ENCODE peak calls at places on chromosomes 12 and 14, in five cellular contexts. Y is SK-N-SH, U is GM12878, C is K562, A is HepG2. L is an unnamed sample.

GRCh38 chr12:120101182-120101581 is 15.4 kb downstream of the RAB35 start:
- DNase-seq in Y (peak), A (no peak), C (no peak), U (no peak), L (no peak)

GRCh38 chr14:64942531-64943111 is at the start of gene GPX2:
- DNase-seq in A (peak), C (no peak), U (no peak), Y (no peak), L (no peak)

GRCh38 chr12:81167694-81168093 is 89.8 kb downstream of the ACSS3 start:
- DNase-seq in C (no peak), A (no peak), Y (no peak), U (no peak), L (no peak)

GRCh38 chr14:51006781-51007211 is 62.5 kb upstream of the PYGL start:
- DNase-seq in C (no peak), U (no peak), Y (peak), A (no peak), L (no peak)

GRCh38 chr12:110270125-110270962 is 10.7 kb upstream of the ATP2A2 start:
- DNase-seq in Y (peak), A (peak), U (no peak), C (peak), L (peak)

GRCh38 chr12:125110641-125111360 is 45.6 kb downstream of the AACS start:
- DNase-seq in U (no peak), C (no peak), A (no peak), Y (no peak), L (no peak)

GRCh38 chr12:116597886-116598285 is 38.7 kb downstream of the MAP1LC3B2 start:
- DNase-seq in C (no peak), A (no peak), Y (no peak), U (no peak), L (no peak)

GRCh38 chr12:39127401-39127800 is 222.0 kb upstream of the CPNE8 start:
- DNase-seq in A (peak), Y (no peak), U (no peak), C (no peak), L (peak)

GRCh38 chr12:23559268-23559753 is 390.2 kb downstream of the SOX5 start:
- DNase-seq in A (no peak), C (peak), Y (no peak), U (no peak), L (no peak)

GRCh38 chr12:47991592-47991991 is 12.7 kb downstream of the COL2A1 start:
- DNase-seq in Y (peak), C (no peak), U (no peak), A (no peak), L (no peak)

GRCh38 chr14:36293824-36294223 is 26.6 kb downstream of the MBIP start:
- DNase-seq in C (no peak), A (peak), U (no peak), Y (no peak), L (no peak)

GRCh38 chr12:88037770-88038169 is 8.6 kb upstream of the C12orf50 start:
- DNase-seq in U (no peak), C (no peak), Y (no peak), A (no peak), L (no peak)

GRCh38 chr12:67193705-67194104 is 75.5 kb upstream of the CAND1 start:
- DNase-seq in U (no peak), C (peak), A (peak), Y (no peak), L (peak)

GRCh38 chr14:95157987-95158712 is 821 bp upstream of the DICER1 start:
- DNase-seq in U (no peak), Y (no peak), A (peak), C (peak), L (peak)

GRCh38 chr14:104855532-104856090 is 9.5 kb upstream of the CEP170B start:
- DNase-seq in U (no peak), A (no peak), C (no peak), Y (peak), L (no peak)

DNA sequence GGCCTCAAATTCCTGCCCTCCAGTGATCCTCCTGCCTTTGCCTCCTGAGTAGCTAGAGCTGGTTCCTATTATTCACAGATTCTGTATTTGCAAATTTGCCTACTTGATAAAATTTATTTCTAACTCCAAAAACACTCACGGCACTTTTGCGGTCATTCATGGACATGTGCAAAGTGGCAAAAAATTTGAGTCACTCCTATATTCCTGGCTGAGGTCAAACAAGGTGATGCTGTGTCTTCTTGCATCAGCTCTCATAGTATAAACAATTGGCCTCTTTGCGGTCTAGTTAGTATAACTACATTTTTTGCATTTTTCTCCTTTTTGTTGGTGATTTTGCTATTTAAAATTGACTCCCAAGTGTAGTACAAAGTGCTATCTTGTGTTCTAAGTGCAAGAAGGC is 24.7 kb downstream of the ATF1 start:
- DNase-seq in A (peak), C (no peak), Y (no peak), U (no peak), L (no peak)
- TF ChIP-seq FOXM1 in A (no peak), C (no peak), Y (no peak), U (no peak), L (no peak)

DNA sequence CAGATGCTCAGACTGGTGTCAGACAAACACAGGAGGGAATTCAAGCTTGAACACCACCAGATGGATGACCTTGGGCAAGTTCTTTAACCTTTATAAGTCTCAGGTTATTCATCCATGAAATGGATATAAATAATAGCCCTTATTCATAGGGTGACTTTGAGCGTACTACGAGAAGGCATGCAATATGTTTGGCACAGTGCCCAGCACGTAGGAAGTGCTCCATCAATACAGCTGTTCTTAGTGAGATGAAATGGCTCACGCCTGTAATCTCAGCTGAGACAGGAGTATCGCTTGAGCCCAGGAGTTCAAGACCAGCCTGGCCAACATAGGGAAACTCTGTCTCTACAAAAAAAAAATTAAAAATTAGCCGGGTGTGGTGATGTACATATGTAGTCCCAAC is 84.8 kb upstream of the FICD start:
- DNase-seq in A (no peak), C (no peak), U (no peak), Y (no peak), L (no peak)
- TF ChIP-seq FOXM1 in A (no peak), C (no peak), U (no peak), Y (no peak), L (no peak)

GRCh38 chr12:132143328-132144071 is 619 bp downstream of the DDX51 start:
- DNase-seq in C (peak), Y (peak), U (no peak), A (no peak), L (peak)
- TF ChIP-seq FOXM1 in C (no peak), Y (no peak), U (no peak), A (no peak), L (no peak)

DNA sequence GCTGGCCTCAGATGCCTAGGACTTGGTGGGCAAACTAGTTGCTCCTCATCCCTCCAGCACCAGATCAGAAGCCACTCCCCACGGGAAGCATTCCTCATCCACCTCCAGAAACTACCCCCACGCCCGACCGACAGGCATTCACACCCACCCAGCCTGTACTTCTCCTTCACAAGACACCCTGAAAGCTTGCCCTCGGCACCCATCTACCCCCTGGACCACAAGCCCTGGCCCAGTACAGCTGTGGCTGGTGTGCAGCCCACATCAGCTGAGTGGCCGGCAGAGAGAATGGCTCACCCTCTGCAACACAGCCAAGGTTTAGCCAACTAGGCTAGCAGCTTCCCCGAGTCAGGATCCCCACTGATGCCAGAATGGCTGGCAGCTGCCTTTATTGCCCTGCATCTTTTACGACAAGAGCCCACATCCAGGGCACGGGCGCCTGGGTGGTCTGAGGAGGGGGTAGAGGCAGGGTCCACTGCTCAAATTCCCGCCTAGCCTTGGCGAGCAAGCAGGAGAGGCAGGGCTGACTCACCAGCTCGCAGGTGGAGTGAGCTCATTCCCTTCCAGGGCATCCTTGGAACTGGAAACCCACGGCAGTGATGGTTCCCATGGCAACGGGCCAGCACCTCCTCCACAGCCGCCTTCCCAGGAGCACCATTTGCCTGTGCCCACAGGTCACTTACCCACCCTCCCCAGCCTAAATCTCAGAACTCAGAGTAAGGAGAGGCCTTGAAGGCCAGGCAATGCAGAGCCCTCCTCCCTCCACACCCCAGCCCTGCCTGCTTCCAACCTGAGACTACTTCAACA is 17.1 kb downstream of the ACTN1 start:
- DNase-seq in U (no peak), A (no peak), C (no peak), Y (peak), L (peak)
- TF ChIP-seq FOXM1 in U (no peak), A (no peak), C (no peak), Y (no peak), L (no peak)

GRCh38 chr12:9081667-9082243 is 34.0 kb downstream of the A2M start:
- DNase-seq in Y (no peak), A (no peak), U (no peak), C (no peak), L (no peak)

GRCh38 chr12:9076733-9077575 is 38.8 kb downstream of the A2M start:
- DNase-seq in Y (no peak), U (no peak), A (no peak), C (no peak), L (no peak)

GRCh38 chr12:9079883-9080673 is 35.6 kb downstream of the A2M start:
- DNase-seq in Y (no peak), C (no peak), U (no peak), A (no peak), L (no peak)

GRCh38 chr12:9077576-9078031 is 38.1 kb downstream of the A2M start:
- DNase-seq in Y (no peak), U (no peak), C (no peak), A (no peak), L (no peak)

GRCh38 chr12:9079082-9079481 is 36.6 kb downstream of the A2M start:
- DNase-seq in C (no peak), Y (no peak), A (no peak), U (no peak), L (no peak)
- TF ChIP-seq FOXM1 in C (no peak), Y (no peak), A (no peak), U (no peak), L (no peak)

L was measured in HEK293T.